ENCODE peak calls at places on chromosome 17, in five cellular contexts. One of them, this sample, is unnamed.
A peak's percentile ranks its signal among the peaks of the same experiment; 100 is the strongest.

GRCh38 chr17:44416558-44417289 is 27.3 kb upstream of the ITGA2B start:
- DNase-seq in HepG2: no peak
- DNase-seq in H1: no peak
- DNase-seq in K562: no peak
- DNase-seq in HCT116: no peak
- DNase-seq in this sample: no peak

GRCh38 chr17:66359351-66359750 is 56.9 kb downstream of the PRKCA start:
- DNase-seq in HepG2: no peak
- DNase-seq in HCT116: no peak
- DNase-seq in H1: no peak
- DNase-seq in K562: no peak
- DNase-seq in this sample: no peak

GRCh38 chr17:44688675-44689491 is 693 bp downstream of the CCDC43 start:
- DNase-seq in H1: no peak
- DNase-seq in HepG2: peak; percentile 22
- DNase-seq in K562: no peak
- DNase-seq in HCT116: no peak
- DNase-seq in this sample: no peak

GRCh38 chr17:59105852-59106462 is 723 bp downstream of the TRIM37 start:
- DNase-seq in K562: no peak
- DNase-seq in HCT116: no peak
- DNase-seq in H1: no peak
- DNase-seq in HepG2: peak; percentile 34
- DNase-seq in this sample: no peak

GRCh38 chr17:59786536-59787319 is 79.3 kb downstream of the VMP1 start:
- DNase-seq in H1: no peak
- DNase-seq in HepG2: peak; percentile 100
- DNase-seq in K562: peak; percentile 73
- DNase-seq in HCT116: peak; percentile 100
- DNase-seq in this sample: peak; percentile 100

GRCh38 chr17:80217703-80218362 is 2.3 kb downstream of the SGSH start:
- DNase-seq in HepG2: no peak
- DNase-seq in K562: no peak
- DNase-seq in HCT116: no peak
- DNase-seq in H1: no peak
- DNase-seq in this sample: no peak

GRCh38 chr17:76051571-76051970 is 20.7 kb downstream of the SRP68 start:
- DNase-seq in K562: no peak
- DNase-seq in H1: no peak
- DNase-seq in HCT116: no peak
- DNase-seq in HepG2: no peak
- DNase-seq in this sample: no peak

GRCh38 chr17:43768943-43769342 is 9.8 kb downstream of the DUSP3 start:
- DNase-seq in HepG2: no peak
- DNase-seq in K562: no peak
- DNase-seq in HCT116: no peak
- DNase-seq in H1: no peak
- DNase-seq in this sample: no peak

GRCh38 chr17:980406-981291 is 1.1 kb upstream of the NXN start:
- DNase-seq in K562: peak; percentile 24
- DNase-seq in HepG2: peak; percentile 84
- DNase-seq in H1: no peak
- DNase-seq in HCT116: peak; percentile 76
- DNase-seq in this sample: peak; percentile 33

GRCh38 chr17:981292-981658 is 1.7 kb upstream of the NXN start:
- DNase-seq in H1: no peak
- DNase-seq in HCT116: no peak
- DNase-seq in HepG2: no peak
- DNase-seq in K562: no peak
- DNase-seq in this sample: no peak

GRCh38 chr17:988561-988960 is 8.4 kb upstream of the TIMM22 start:
- DNase-seq in K562: no peak
- DNase-seq in H1: no peak
- DNase-seq in HepG2: no peak
- DNase-seq in HCT116: no peak
- DNase-seq in this sample: no peak

GRCh38 chr17:987931-988330 is 8.4 kb upstream of the NXN start:
- DNase-seq in HepG2: no peak
- DNase-seq in HCT116: no peak
- DNase-seq in K562: no peak
- DNase-seq in H1: no peak
- DNase-seq in this sample: no peak

DNA sequence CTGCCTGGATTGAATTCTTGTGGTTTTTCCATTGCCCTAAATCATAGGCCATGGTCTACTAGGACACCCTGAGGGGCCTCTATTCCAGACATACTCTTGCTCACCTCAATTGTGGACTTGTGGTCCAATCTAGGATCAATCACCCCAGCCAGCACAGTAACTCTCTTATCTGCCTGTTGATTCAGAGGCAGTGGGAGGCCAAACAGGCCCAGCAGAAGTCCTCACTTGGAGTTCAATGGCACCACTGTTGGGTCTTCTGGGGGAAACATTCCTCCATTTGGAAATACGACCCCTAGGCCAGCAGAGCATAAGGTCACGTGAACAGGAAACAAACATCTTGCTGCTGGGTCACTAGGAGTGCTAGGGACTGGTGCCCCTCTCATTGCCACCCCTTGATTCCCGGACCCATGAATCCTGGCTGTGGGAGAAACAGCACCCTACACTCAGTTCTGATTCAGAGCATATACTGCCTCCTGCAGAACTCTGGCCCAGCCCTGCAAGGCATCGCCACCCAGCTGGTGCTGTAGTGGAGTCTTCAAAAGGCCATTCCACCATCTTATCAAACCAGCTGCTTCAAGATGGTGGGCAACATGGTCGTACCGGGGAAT is 6.8 kb upstream of the NXN start:
- DNase-seq in HCT116: no peak
- DNase-seq in H1: no peak
- DNase-seq in HepG2: peak; percentile 81
- DNase-seq in K562: no peak
- DNase-seq in this sample: no peak
- TF ChIP-seq SRF in HCT116: no peak
- TF ChIP-seq SRF in H1: no peak
- TF ChIP-seq SRF in HepG2: no peak
- TF ChIP-seq SRF in K562: no peak
- TF ChIP-seq SRF in this sample: no peak

DNA sequence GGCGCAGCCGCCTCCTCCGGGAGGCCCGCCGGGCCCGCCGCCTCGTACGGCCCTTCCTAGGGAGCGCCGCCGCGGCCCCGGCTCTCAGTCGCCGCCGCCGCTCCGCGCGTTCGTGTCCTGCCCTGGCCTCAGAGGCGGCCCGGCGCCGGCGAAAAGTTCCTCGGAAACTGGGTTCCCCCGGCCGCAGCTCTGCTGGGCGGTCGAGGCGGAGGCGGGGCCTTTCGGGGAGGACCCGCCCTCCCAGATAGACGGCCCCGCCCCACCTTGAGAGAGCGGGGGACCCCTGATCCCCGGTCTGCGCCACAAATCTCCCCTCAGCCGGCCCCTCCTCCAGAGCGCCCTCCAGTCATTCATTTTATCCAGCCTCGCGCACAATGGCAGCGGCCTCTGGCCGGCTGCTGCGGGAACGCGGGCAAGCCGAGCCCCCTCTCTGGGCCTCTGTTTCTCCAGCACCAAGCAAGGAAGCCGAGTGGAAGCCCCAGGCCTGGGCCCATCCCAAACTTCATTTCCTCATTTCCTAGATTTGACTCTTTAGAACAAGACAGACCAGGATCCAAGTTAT is at the start of gene SREBF1:
- DNase-seq in HCT116: no peak
- DNase-seq in HepG2: peak; percentile 37
- DNase-seq in K562: peak; percentile 69
- DNase-seq in H1: peak; percentile 84
- DNase-seq in this sample: no peak
- TF ChIP-seq SRF in HCT116: no peak
- TF ChIP-seq SRF in HepG2: no peak
- TF ChIP-seq SRF in K562: no peak
- TF ChIP-seq SRF in H1: no peak
- TF ChIP-seq SRF in this sample: no peak

GRCh38 chr17:55709440-55709839 is 13.2 kb downstream of the TMEM100 start:
- DNase-seq in HCT116: no peak
- DNase-seq in HepG2: no peak
- DNase-seq in H1: no peak
- DNase-seq in K562: no peak
- DNase-seq in this sample: no peak

GRCh38 chr17:55709984-55710383 is 12.7 kb downstream of the TMEM100 start:
- DNase-seq in HCT116: no peak
- DNase-seq in H1: no peak
- DNase-seq in K562: no peak
- DNase-seq in HepG2: no peak
- DNase-seq in this sample: no peak

GRCh38 chr17:55710410-55710809 is 12.3 kb downstream of the TMEM100 start:
- DNase-seq in H1: no peak
- DNase-seq in HepG2: no peak
- DNase-seq in HCT116: no peak
- DNase-seq in K562: no peak
- DNase-seq in this sample: no peak

GRCh38 chr17:55708575-55708974 is 14.1 kb downstream of the TMEM100 start:
- DNase-seq in HCT116: no peak
- DNase-seq in K562: no peak
- DNase-seq in HepG2: no peak
- DNase-seq in H1: no peak
- DNase-seq in this sample: no peak

GRCh38 chr17:55710829-55711496 is 11.7 kb downstream of the TMEM100 start:
- DNase-seq in HCT116: no peak
- DNase-seq in H1: no peak
- DNase-seq in K562: no peak
- DNase-seq in HepG2: no peak
- DNase-seq in this sample: no peak
- TF ChIP-seq SRF in HCT116: no peak
- TF ChIP-seq SRF in H1: no peak
- TF ChIP-seq SRF in K562: no peak
- TF ChIP-seq SRF in HepG2: no peak
- TF ChIP-seq SRF in this sample: no peak

GRCh38 chr17:69551212-69552010 is 136.9 kb downstream of the MAP2K6 start:
- DNase-seq in HCT116: no peak
- DNase-seq in HepG2: no peak
- DNase-seq in K562: no peak
- DNase-seq in H1: no peak
- DNase-seq in this sample: no peak
- TF ChIP-seq SRF in HCT116: no peak
- TF ChIP-seq SRF in HepG2: no peak
- TF ChIP-seq SRF in K562: no peak
- TF ChIP-seq SRF in H1: no peak
- TF ChIP-seq SRF in this sample: no peak

GRCh38 chr17:40550608-40551007 is 14.7 kb downstream of the CCR7 start:
- DNase-seq in H1: no peak
- DNase-seq in K562: no peak
- DNase-seq in HCT116: no peak
- DNase-seq in HepG2: no peak
- DNase-seq in this sample: no peak
- TF ChIP-seq SRF in H1: no peak
- TF ChIP-seq SRF in K562: no peak
- TF ChIP-seq SRF in HCT116: no peak
- TF ChIP-seq SRF in HepG2: no peak
- TF ChIP-seq SRF in this sample: no peak

GRCh38 chr17:30590086-30590485 is 112.9 kb downstream of the GOSR1 start:
- DNase-seq in HepG2: no peak
- DNase-seq in K562: no peak
- DNase-seq in HCT116: no peak
- DNase-seq in H1: no peak
- DNase-seq in this sample: no peak
- TF ChIP-seq SRF in HepG2: no peak
- TF ChIP-seq SRF in K562: no peak
- TF ChIP-seq SRF in HCT116: no peak
- TF ChIP-seq SRF in H1: no peak
- TF ChIP-seq SRF in this sample: no peak

DNA sequence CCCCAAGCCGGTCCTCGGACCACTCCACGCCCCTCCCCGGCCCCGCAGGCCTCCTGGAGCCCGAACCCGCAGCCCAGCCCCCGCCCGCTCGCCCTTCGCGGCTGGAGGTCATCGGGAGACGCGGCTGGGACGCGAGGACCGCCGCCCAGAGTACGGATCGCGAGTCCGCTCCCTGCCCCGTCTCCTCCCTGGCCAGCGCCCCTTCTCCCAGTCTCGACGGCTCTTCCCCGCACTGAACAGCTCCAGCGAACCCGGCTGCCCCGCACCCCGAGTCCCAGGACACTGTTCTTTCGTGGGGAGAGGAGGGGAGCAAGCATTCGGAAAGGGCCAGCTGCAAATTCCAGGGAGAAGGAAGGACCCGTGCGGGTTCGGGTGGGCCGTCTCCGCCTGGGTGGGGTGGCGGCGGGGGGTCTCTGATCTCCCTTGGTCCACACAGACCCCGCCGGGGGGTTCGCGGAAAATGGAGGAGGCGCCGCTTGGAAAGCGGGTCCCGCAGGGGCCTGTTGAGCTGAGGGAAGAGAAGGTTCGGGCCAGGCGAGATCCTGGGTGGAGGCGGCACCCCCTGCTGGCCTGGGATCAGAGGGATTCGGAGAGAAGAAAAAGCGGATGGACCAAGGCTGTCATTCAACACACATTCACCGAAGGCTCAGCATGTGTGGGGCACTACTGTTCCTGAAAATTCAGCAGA is 632 bp upstream of the RTN4RL1 start:
- DNase-seq in K562: peak; percentile 52
- DNase-seq in H1: peak; percentile 70
- DNase-seq in HepG2: peak; percentile 60
- DNase-seq in HCT116: no peak
- DNase-seq in this sample: no peak
- TF ChIP-seq SRF in K562: no peak
- TF ChIP-seq SRF in H1: no peak
- TF ChIP-seq SRF in HepG2: no peak
- TF ChIP-seq SRF in HCT116: no peak
- TF ChIP-seq SRF in this sample: no peak

GRCh38 chr17:7234100-7235012 is at the start of gene DVL2:
- DNase-seq in HepG2: peak; percentile 88
- DNase-seq in K562: peak; percentile 77
- DNase-seq in H1: peak; percentile 95
- DNase-seq in HCT116: peak; percentile 88
- DNase-seq in this sample: peak; percentile 79
- TF ChIP-seq SRF in HepG2: no peak
- TF ChIP-seq SRF in K562: no peak
- TF ChIP-seq SRF in H1: no peak
- TF ChIP-seq SRF in HCT116: no peak
- TF ChIP-seq SRF in this sample: no peak

DNA sequence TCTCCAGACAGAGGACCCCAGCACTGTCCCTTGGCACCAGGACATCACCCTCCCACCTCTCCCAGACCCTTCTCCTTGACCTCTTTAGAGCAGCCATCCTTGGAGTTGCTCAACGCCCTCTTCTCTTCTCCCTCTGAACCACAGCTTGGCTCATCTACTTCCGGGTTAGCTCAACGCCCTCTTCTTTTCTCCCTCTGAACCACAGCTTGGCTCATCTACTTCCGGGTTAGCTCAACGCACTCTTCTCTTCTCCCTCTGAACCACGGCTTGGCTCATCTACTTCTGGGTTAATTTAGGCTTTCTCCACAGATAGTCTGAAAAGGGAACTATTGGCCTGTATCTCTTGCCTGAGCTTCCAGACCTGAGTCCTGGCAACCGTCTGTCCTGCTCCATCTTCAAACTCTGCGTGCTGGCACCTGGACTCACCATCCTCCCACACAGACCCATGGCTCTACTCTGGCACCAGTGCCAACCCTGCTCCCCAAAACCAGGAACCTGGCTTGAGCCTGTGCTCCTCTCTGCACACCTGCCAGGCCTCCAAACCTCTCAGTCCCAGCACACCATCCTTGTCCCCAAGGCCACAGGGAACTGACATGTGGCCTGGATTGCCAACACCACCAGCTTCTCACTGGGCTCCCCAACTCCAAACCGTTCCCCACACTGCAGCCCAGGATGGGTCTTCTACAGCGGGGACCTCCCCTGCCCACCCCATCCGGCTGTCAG is 25.3 kb upstream of the FAAP100 start:
- DNase-seq in H1: no peak
- DNase-seq in K562: no peak
- DNase-seq in HepG2: peak; percentile 73
- DNase-seq in HCT116: no peak
- DNase-seq in this sample: no peak
- TF ChIP-seq SRF in H1: no peak
- TF ChIP-seq SRF in K562: no peak
- TF ChIP-seq SRF in HepG2: no peak
- TF ChIP-seq SRF in HCT116: no peak
- TF ChIP-seq SRF in this sample: no peak

This sample was measured in GM12878.